ENCODE peak calls at places on chromosomes 2 and 18, in four cellular contexts. K, I, D and M are unnamed samples.
A peak's percentile ranks its signal among the peaks of the same experiment; 100 is the strongest.

GRCh38 chr2:222703866-222704265 is 32.4 kb downstream of the MOGAT1 start:
- DNase-seq in I (no peak), K (no peak), D (no peak), M (no peak)

GRCh38 chr2:172722481-172722880 is 13.2 kb upstream of the RAPGEF4 start:
- DNase-seq in D (no peak), I (no peak), K (no peak), M (no peak)

GRCh38 chr2:222281495-222281894 is 17.3 kb downstream of the PAX3 start:
- DNase-seq in I (no peak), K (no peak), D (no peak), M (no peak)

GRCh38 chr2:235779444-235779896 is 285.6 kb downstream of the AGAP1 start:
- DNase-seq in I (peak; percentile 31), D (peak; percentile 14), K (peak; percentile 56), M (peak; percentile 86)

GRCh38 chr2:132776271-132776670 is 106.3 kb upstream of the LYPD1 start:
- DNase-seq in I (no peak), K (no peak), D (no peak), M (no peak)

GRCh38 chr2:223549215-223549614 is 52.9 kb downstream of the SCG2 start:
- DNase-seq in I (no peak), D (no peak), K (no peak), M (no peak)

GRCh38 chr18:50127516-50128229 is 67.3 kb downstream of the MYO5B start:
- DNase-seq in I (no peak), D (no peak), K (no peak), M (no peak)

GRCh38 chr2:119772128-119772527 is 12.4 kb downstream of the PTPN4 start:
- DNase-seq in D (no peak), I (no peak), K (no peak), M (no peak)

GRCh38 chr2:102677219-102678215 is 58.2 kb downstream of the SLC9A2 start:
- DNase-seq in K (no peak), D (no peak), I (no peak), M (no peak)

GRCh38 chr2:88669371-88670214 is 21.9 kb upstream of the RPIA start:
- DNase-seq in D (no peak), K (peak; percentile 74), I (no peak), M (no peak)

GRCh38 chr2:228545749-228546148 is 364.3 kb upstream of the SPHKAP start:
- DNase-seq in D (no peak), K (no peak), I (no peak), M (no peak)

GRCh38 chr2:41935004-41935401 is 112.8 kb upstream of the PKDCC start:
- DNase-seq in I (no peak), K (no peak), D (no peak), M (no peak)

GRCh38 chr2:70983506-70984227 is 5.2 kb downstream of the ANKRD53 start:
- DNase-seq in K (no peak), I (no peak), D (no peak), M (no peak)

GRCh38 chr2:23118894-23119293 is 266.1 kb upstream of the KLHL29 start:
- DNase-seq in D (no peak), K (no peak), I (no peak), M (no peak)

GRCh38 chr2:203870481-203870880 is 2.9 kb downstream of the CTLA4 start:
- DNase-seq in I (no peak), D (no peak), K (no peak), M (no peak)

GRCh38 chr18:32092422-32093105 is 890 bp downstream of the RNF138 start:
- DNase-seq in K (peak; percentile 91), I (peak; percentile 99), D (peak; percentile 99), M (peak; percentile 100)

GRCh38 chr2:114039681-114040080 is 149.8 kb downstream of the ACTR3 start:
- DNase-seq in I (no peak), D (no peak), K (no peak), M (no peak)

GRCh38 chr2:167964650-167965404 is 282.6 kb downstream of the STK39 start:
- DNase-seq in D (no peak), K (peak; percentile 21), I (no peak), M (no peak)

DNA sequence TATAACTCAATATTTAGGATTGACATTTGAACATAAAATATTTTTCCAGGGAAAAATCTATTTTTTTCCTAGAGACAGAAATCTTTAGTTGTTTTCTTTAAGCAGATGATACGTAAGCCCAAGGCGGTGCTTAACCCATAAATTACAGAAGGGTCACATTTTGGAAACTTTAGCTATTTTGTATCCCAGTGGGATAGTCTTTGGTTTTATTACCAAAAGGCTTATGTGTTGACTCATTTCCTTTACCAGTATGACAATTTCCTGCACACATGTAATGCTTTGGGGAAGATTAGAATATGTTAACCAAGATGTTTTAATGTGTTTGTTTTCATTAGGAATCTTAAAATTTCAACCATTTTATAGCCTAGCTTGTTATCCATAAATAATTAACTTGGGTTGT is 24.8 kb downstream of the DYNC1I2 start:
- DNase-seq in I (no peak), K (no peak), D (no peak), M (no peak)
- H3K27ac ChIP-seq in I (no peak overlapping the region), K (no peak overlapping the region), D (no peak overlapping the region), M (no peak overlapping the region)

GRCh38 chr2:35220471-35220870 is 1135.1 kb upstream of the CRIM1 start:
- DNase-seq in K (no peak), D (no peak), I (no peak), M (no peak)
- H3K9me3 ChIP-seq in K (no peaks in the 10 kb centered on the region), D (no peaks in the 10 kb centered on the region), I (no peaks in the 10 kb centered on the region), M (peaks cover 1% of the 10 kb centered on the region)

GRCh38 chr2:3280197-3280596 is 97.4 kb downstream of the EIPR1 start:
- DNase-seq in D (no peak), I (no peak), K (no peak), M (no peak)

GRCh38 chr2:3280683-3281520 is 96.7 kb downstream of the EIPR1 start:
- DNase-seq in K (no peak), I (no peak), D (no peak), M (no peak)

GRCh38 chr2:3284657-3285630 is 92.7 kb downstream of the EIPR1 start:
- DNase-seq in I (no peak), K (no peak), D (no peak), M (no peak)

GRCh38 chr2:3283206-3283605 is 94.4 kb downstream of the EIPR1 start:
- DNase-seq in D (no peak), I (no peak), K (no peak), M (peak; percentile 52)

GRCh38 chr2:3282056-3282998 is 95.3 kb downstream of the EIPR1 start:
- DNase-seq in K (no peak), D (no peak), I (no peak), M (peak; percentile 86)
- H3K4me3 ChIP-seq in K (no peak overlapping the region), D (no peak overlapping the region), I (no peak overlapping the region), M (no peak overlapping the region)

GRCh38 chr2:170144758-170145157 is 33.2 kb upstream of the MYO3B start:
- DNase-seq in K (no peak), I (no peak), D (no peak), M (no peak)

GRCh38 chr2:170146784-170147183 is 31.2 kb upstream of the MYO3B start:
- DNase-seq in K (no peak), I (no peak), D (no peak), M (no peak)

GRCh38 chr2:170147576-170147975 is 30.4 kb upstream of the MYO3B start:
- DNase-seq in K (no peak), I (no peak), D (no peak), M (no peak)

GRCh38 chr2:170145191-170145590 is 32.8 kb upstream of the MYO3B start:
- DNase-seq in D (no peak), I (no peak), K (no peak), M (no peak)

DNA sequence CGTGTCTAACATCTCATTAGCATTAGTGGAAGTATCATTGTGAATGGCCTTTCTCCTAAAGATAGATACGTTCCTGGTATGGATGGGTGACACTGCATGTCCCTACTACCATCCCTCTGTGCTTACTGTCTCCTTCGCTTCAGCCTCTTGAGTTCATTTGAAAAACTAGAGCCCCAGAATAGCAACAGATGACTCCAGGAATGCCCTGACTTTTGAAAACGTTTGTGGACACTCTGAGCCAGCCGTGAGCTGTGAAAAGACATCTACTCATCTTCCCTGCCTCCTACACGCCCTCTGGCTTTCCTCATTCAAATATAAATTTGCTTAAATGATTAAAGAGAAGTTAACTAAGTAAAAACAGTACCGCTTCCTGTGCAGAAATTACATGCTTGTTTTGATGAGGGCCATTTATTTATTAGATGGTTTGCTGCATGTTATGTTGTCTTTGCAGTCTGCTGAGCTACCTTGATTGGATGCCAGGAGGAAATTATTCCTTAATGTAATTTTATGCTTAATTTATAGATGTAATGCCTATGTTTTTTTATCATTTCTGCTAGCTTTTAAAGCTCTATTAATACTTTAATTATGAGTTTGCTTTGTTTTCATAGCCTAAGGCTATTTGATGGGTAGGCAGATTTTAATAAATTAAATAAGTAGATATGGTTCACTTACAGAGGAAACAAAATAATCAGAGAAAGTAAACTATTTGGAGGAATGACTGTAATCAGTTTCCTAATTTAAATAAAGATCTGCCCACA is 32.1 kb upstream of the MYO3B start:
- DNase-seq in K (no peak), D (no peak), I (no peak), M (no peak)
- H3K27ac ChIP-seq in K (no peak overlapping the region), D (no peak overlapping the region), I (no peak overlapping the region), M (no peak overlapping the region)

GRCh38 chr2:95215018-95215612 is 7.8 kb downstream of the ZNF892 start:
- DNase-seq in I (no peak), K (no peak), D (no peak), M (no peak)

GRCh38 chr2:95220449-95220848 is 13.1 kb downstream of the ZNF892 start:
- DNase-seq in D (no peak), K (no peak), I (no peak), M (no peak)
- H3K9me3 ChIP-seq in D (peaks cover 43% of the 10 kb centered on the region), K (peaks cover 31% of the 10 kb centered on the region), I (peaks cover 79% of the 10 kb centered on the region), M (peaks cover 17% of the 10 kb centered on the region)

GRCh38 chr2:217937446-217937845 is 65.3 kb downstream of the TNS1 start:
- DNase-seq in D (no peak), I (no peak), K (no peak), M (peak; percentile 71)
- H3K4me3 ChIP-seq in D (no peak overlapping the region), I (no peak overlapping the region), K (no peak overlapping the region), M (no peak overlapping the region)

GRCh38 chr18:67520276-67521035 is 3.9 kb upstream of the DSEL start:
- DNase-seq in D (no peak), K (no peak), I (no peak), M (no peak)
- H3K27ac ChIP-seq in D (no peak overlapping the region), K (no peak overlapping the region), I (no peak overlapping the region), M (no peak overlapping the region)

GRCh38 chr18:56086176-56086575 is 498.2 kb upstream of the TCF4 start:
- DNase-seq in K (no peak), D (no peak), I (no peak), M (no peak)
- H3K9me3 ChIP-seq in K (no peaks in the 10 kb centered on the region), D (no peaks in the 10 kb centered on the region), I (no peaks in the 10 kb centered on the region), M (no peaks in the 10 kb centered on the region)